ENCODE peak calls at places on chromosomes 4 and X, in ten cellular contexts. U, S, I, T, N, W, M, Y, J and R are unnamed samples.
A peak's percentile ranks its signal among the peaks of the same experiment; 100 is the strongest.

GRCh38 chr4:53688186-53688790 is 97.0 kb upstream of the LNX1 start:
- DNase-seq in U (no peak), S (no peak), I (no peak), T (peak; percentile 2), N (no peak), W (peak; percentile 95), M (peak; percentile 98), Y (no peak), J (no peak), R (peak; percentile 33)

GRCh38 chrX:51804741-51805140 is 61.5 kb downstream of the GSPT2 start:
- DNase-seq in U (no peak), S (no peak), I (no peak), T (no peak), N (no peak), W (no peak), M (no peak), Y (no peak), J (no peak), R (no peak)

GRCh38 chr4:53497446-53498069 is 93.7 kb downstream of the LNX1 start:
- DNase-seq in U (no peak), S (no peak), I (no peak), T (no peak), N (no peak), W (peak; percentile 64), M (peak; percentile 90), Y (no peak), J (no peak), R (no peak)

GRCh38 chrX:31057691-31058090 is 14.2 kb downstream of the FTHL17 start:
- DNase-seq in U (no peak), S (no peak), I (no peak), T (no peak), N (no peak), W (no peak), M (no peak), Y (no peak), J (no peak), R (no peak)

GRCh38 chrX:130082244-130083106 is 27.8 kb downstream of the ELF4 start:
- DNase-seq in U (no peak), S (no peak), I (no peak), T (no peak), N (peak; percentile 45), W (no peak), M (no peak), Y (no peak), J (peak; percentile 69), R (peak; percentile 88)

GRCh38 chr4:142845293-142846070 is 619 bp downstream of the INPP4B start:
- DNase-seq in U (peak; percentile 58), S (peak; percentile 16), I (no peak), T (peak; percentile 27), N (no peak), W (no peak), M (no peak), Y (peak; percentile 77), J (no peak), R (no peak)

GRCh38 chr4:11506194-11506593 is 77.5 kb upstream of the HS3ST1 start:
- DNase-seq in U (no peak), S (no peak), I (no peak), T (no peak), N (no peak), W (no peak), M (no peak), Y (no peak), J (no peak), R (no peak)

GRCh38 chr4:152970102-152970820 is 34.1 kb downstream of the FHDC1 start:
- DNase-seq in U (no peak), S (no peak), I (no peak), T (no peak), N (no peak), W (no peak), M (no peak), Y (no peak), J (no peak), R (no peak)

GRCh38 chr4:47839259-47839658 is 1.4 kb upstream of the CORIN start:
- DNase-seq in U (no peak), S (no peak), I (no peak), T (no peak), N (peak; percentile 20), W (no peak), M (peak; percentile 76), Y (no peak), J (peak; percentile 22), R (no peak)

GRCh38 chr4:40281099-40281498 is 54.0 kb upstream of the CHRNA9 start:
- DNase-seq in U (no peak), S (no peak), I (no peak), T (no peak), N (no peak), W (no peak), M (no peak), Y (no peak), J (no peak), R (no peak)

GRCh38 chr4:41880840-41881831 is 54.1 kb upstream of the TMEM33 start:
- DNase-seq in U (peak; percentile 49), S (no peak), I (no peak), T (no peak), N (no peak), W (no peak), M (no peak), Y (no peak), J (no peak), R (no peak)